ENCODE peak calls at places on chromosomes 11 and 22, in five cellular contexts. E, A, C, Z and Y are unnamed samples.
A peak's percentile ranks its signal among the peaks of the same experiment; 100 is the strongest.

GRCh38 chr11:105443623-105444022 is 166.2 kb upstream of the GRIA4 start:
- DNase-seq in A (no peak), E (no peak), Z (no peak), C (no peak), Y (no peak)

GRCh38 chr11:124470516-124471231 is 25.2 kb upstream of the OR8B8 start:
- DNase-seq in C (no peak), E (no peak), A (no peak), Z (no peak), Y (no peak)

GRCh38 chr11:46916251-46916650 is 2.1 kb downstream of the LRP4 start:
- DNase-seq in Z (no peak), E (no peak), A (no peak), C (no peak), Y (no peak)

GRCh38 chr11:107457205-107457557 is 444 bp downstream of the CWF19L2 start:
- DNase-seq in A (no peak), C (no peak), E (no peak), Z (no peak), Y (no peak)

GRCh38 chr11:15941206-15941770 is 415.1 kb downstream of the SOX6 start:
- DNase-seq in Z (peak; percentile 65), E (peak; percentile 96), A (no peak), C (no peak), Y (no peak)

GRCh38 chr11:21472256-21472655 is 720.6 kb upstream of the ANO5 start:
- DNase-seq in C (no peak), Z (no peak), A (no peak), E (no peak), Y (no peak)

GRCh38 chr11:41784513-41785335 is 325.3 kb upstream of the LRRC4C start:
- DNase-seq in A (no peak), C (no peak), E (no peak), Z (no peak), Y (no peak)

GRCh38 chr11:118436639-118437045 is 350 bp downstream of the KMT2A start:
- DNase-seq in E (no peak), Z (no peak), A (no peak), C (no peak), Y (no peak)

GRCh38 chr11:77249427-77249826 is 52.1 kb downstream of the GDPD4 start:
- DNase-seq in Z (no peak), C (no peak), A (no peak), E (no peak), Y (peak; percentile 27)

GRCh38 chr22:31142285-31142684 is 2.0 kb upstream of the PLA2G3 start:
- DNase-seq in C (no peak), E (no peak), Z (no peak), A (no peak), Y (no peak)

GRCh38 chr11:45786272-45786671 is 18.7 kb upstream of the SLC35C1 start:
- DNase-seq in E (no peak), A (no peak), C (no peak), Z (no peak), Y (no peak)

GRCh38 chr22:19828035-19828401 is 26.7 kb downstream of the GNB1L start:
- DNase-seq in Z (no peak), E (no peak), C (no peak), A (no peak), Y (no peak)

GRCh38 chr22:29208879-29209623 is 3.4 kb downstream of the EMID1 start:
- DNase-seq in E (no peak), C (no peak), Z (no peak), A (peak; percentile 25), Y (no peak)

GRCh38 chr11:22337571-22338464 is at the start of gene SLC17A6:
- DNase-seq in A (no peak), E (no peak), Z (no peak), C (peak; percentile 21), Y (no peak)

GRCh38 chr22:20567993-20568417 is 60.6 kb downstream of the MED15 start:
- DNase-seq in A (no peak), E (no peak), Z (no peak), C (no peak), Y (peak; percentile 23)

GRCh38 chr22:24695958-24696511 is 78.5 kb downstream of the PIWIL3 start:
- DNase-seq in Z (no peak), A (no peak), C (no peak), E (peak; percentile 36), Y (no peak)

GRCh38 chr11:94128746-94129504 is at the start of gene PANX1:
- DNase-seq in E (peak; percentile 78), A (no peak), C (peak; percentile 76), Z (no peak), Y (peak; percentile 54)

GRCh38 chr11:36116161-36116560 is 172.3 kb downstream of the LDLRAD3 start:
- DNase-seq in C (no peak), E (no peak), A (no peak), Z (no peak), Y (no peak)

GRCh38 chr11:29261831-29262230 is 755.0 kb downstream of the KCNA4 start:
- DNase-seq in A (no peak), C (no peak), E (no peak), Z (no peak), Y (no peak)

GRCh38 chr11:2817431-2817830 is 68.1 kb downstream of the CDKN1C start:
- DNase-seq in E (no peak), C (no peak), A (no peak), Z (no peak), Y (no peak)

GRCh38 chr22:20748820-20749428 is 25.0 kb upstream of the SERPIND1 start:
- DNase-seq in A (peak; percentile 82), C (no peak), E (no peak), Z (no peak), Y (no peak)

GRCh38 chr11:72634472-72635095 is 39.6 kb downstream of the PDE2A start:
- DNase-seq in E (no peak), C (no peak), A (no peak), Z (no peak), Y (no peak)

GRCh38 chr11:113411536-113411935 is 24.0 kb downstream of the ANKK1 start:
- DNase-seq in A (no peak), E (no peak), C (no peak), Z (no peak), Y (no peak)

GRCh38 chr22:43412808-43413785 is 1.3 kb downstream of the MPPED1 start:
- DNase-seq in E (no peak), A (no peak), C (no peak), Z (no peak), Y (no peak)

GRCh38 chr11:123356539-123356938 is 73.5 kb upstream of the GRAMD1B start:
- DNase-seq in E (no peak), C (no peak), A (no peak), Z (no peak), Y (no peak)

GRCh38 chr11:11178671-11179070 is 174.4 kb downstream of the CSNK2A3 start:
- DNase-seq in C (no peak), A (no peak), Z (no peak), E (no peak), Y (no peak)

GRCh38 chr22:36384766-36385400 is 2.9 kb downstream of the MYH9 start:
- DNase-seq in Z (no peak), E (no peak), C (no peak), A (no peak), Y (no peak)

GRCh38 chr11:69335461-69336386 is 41.8 kb downstream of the MYEOV start:
- DNase-seq in A (no peak), C (no peak), E (peak; percentile 27), Z (no peak), Y (no peak)

GRCh38 chr22:46219650-46220049 is 30.4 kb downstream of the CDPF1 start:
- DNase-seq in A (peak; percentile 7), C (no peak), Z (no peak), E (no peak), Y (no peak)
- TF ChIP-seq ATF3 in A (no peak), C (no peak), Z (no peak), E (no peak), Y (no peak)

GRCh38 chr11:63567044-63567840 is 4.1 kb upstream of the PLAAT2 start:
- DNase-seq in C (peak; percentile 32), E (peak; percentile 72), Z (no peak), A (peak; percentile 95), Y (peak; percentile 68)
- TF ChIP-seq JUND in C (no peak), E (peak; percentile 87), Z (no peak), A (peak; percentile 28), Y (peak; percentile 74)

DNA sequence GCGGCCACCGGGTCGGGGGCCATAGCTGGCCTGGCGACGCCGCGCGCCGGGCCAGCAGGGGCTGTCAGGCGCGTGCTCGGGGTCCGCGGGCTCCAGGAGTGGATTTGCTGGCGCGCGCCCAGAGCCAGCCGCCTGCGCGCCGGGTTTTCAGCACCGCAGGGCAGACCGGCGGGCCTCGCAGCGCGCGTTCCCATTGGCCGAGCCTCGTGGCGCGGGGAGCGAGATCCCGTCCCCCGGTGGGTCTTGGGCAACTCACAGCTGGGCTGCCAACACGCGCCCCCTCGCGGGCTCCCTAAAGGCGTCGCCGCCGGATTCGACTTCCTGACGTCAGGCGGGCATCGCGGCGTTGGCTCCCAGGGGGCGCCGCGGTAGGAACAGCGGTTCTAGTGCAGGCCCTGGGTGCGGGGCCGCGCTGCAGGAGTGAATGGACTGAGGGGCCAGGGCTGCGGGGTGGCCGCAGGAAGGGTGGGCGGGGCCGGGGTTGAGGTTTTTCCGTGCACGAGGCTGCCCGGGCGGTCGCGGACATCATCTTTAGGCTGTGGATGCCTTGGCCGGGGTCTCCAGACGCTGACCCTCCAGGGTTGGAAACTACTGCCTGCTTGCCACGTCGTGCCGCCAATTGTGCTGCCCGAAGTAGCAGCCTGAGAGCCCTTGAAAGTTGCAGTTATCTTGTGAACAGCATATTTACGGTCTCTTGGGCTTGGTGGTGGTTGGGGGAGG is at the start of gene FADS1:
- DNase-seq in A (peak; percentile 60), Z (peak; percentile 89), E (peak; percentile 96), C (peak; percentile 95), Y (peak; percentile 91)
- TF ChIP-seq ATF3 in A (no peak), Z (no peak), E (no peak), C (no peak), Y (no peak)

DNA sequence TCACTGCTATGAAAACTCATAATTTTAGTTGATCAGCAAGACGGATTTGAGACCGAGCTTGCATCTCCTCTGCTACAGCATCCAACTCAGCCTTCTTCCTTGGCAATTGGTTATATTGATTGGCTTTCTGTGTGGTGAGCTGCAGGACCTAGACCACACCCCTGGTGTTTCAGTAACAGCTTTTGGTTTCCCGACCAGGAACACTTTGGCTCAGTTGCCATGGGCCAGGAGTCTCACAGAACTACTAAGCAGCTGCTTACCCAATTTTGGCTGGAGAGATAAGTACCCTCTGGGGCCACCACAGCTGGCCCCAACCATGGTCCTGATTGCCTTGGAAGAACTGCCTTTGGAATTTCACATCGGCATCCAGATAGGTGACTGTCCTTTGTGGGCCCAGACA is at the start of gene GLYATL1:
- DNase-seq in E (no peak), A (no peak), C (no peak), Z (no peak), Y (no peak)
- TF ChIP-seq JUND in E (no peak), A (no peak), C (no peak), Z (no peak), Y (no peak)